ENCODE peak calls at places on chromosomes 12 and 14, in seven cellular contexts. S is hypothalamus, K is sigmoid colon, B is brain microvascular endothelial cell, L is NCI-H1105, Y is ureter, W is glomerular endothelial cell. T is an unnamed sample.

GRCh38 chr12:58963844-58964243 is 43.5 kb upstream of the LRIG3 start:
- DNase-seq in K (no peak), W (no peak), B (no peak), S (no peak), Y (no peak), L (no peak), T (no peak)

GRCh38 chr14:68682166-68683103 is 110.4 kb downstream of the ZFP36L1 start:
- DNase-seq in K (peak; percentile 85), W (peak; percentile 84), L (no peak), B (peak; percentile 93), Y (no peak), S (no peak), T (peak; percentile 92)

GRCh38 chr12:27279836-27280235 is 35.8 kb downstream of the STK38L start:
- DNase-seq in S (no peak), W (no peak), K (no peak), L (no peak), Y (no peak), B (no peak), T (no peak)

GRCh38 chr14:102900631-102901571 is 21.6 kb upstream of the AMN start:
- DNase-seq in W (no peak), Y (no peak), K (no peak), B (no peak), S (no peak), L (no peak), T (no peak)

GRCh38 chr12:119998471-119999245 is 9.6 kb downstream of the BICDL1 start:
- DNase-seq in L (no peak), S (no peak), Y (no peak), W (no peak), B (no peak), K (no peak), T (no peak)

GRCh38 chr12:58920102-58920955 is at the start of gene LRIG3:
- DNase-seq in Y (peak; percentile 91), S (peak; percentile 82), K (peak; percentile 96), W (no peak), L (peak; percentile 61), B (peak; percentile 88), T (peak; percentile 71)

GRCh38 chr14:56379956-56380355 is 199.6 kb upstream of the TMEM260 start:
- DNase-seq in K (no peak), W (no peak), B (no peak), S (no peak), Y (no peak), L (no peak), T (no peak)

GRCh38 chr12:51889216-51890134 is 1.6 kb downstream of the ANKRD33 start:
- DNase-seq in K (peak; percentile 61), Y (no peak), B (no peak), L (no peak), S (no peak), W (no peak), T (no peak)

GRCh38 chr12:113154351-113154973 is 4.9 kb downstream of the CFAP73 start:
- DNase-seq in L (peak; percentile 42), B (no peak), W (no peak), S (no peak), Y (no peak), K (no peak), T (no peak)

GRCh38 chr14:52472728-52473127 is 79.6 kb downstream of the TXNDC16 start:
- DNase-seq in Y (no peak), L (no peak), B (no peak), K (no peak), W (no peak), S (no peak), T (no peak)